ENCODE peak calls at places on chromosome 21, in five cellular contexts. One of them, this sample, is unnamed. For H3K27me3, the result is how much of the 10 kb centered on the place peaks cover.

GRCh38 chr21:15849161-15849560 is 119.4 kb downstream of the USP25 start:
- DNase-seq in PC-3: no peak
- DNase-seq in neural progenitor cell: no peak
- DNase-seq in SK-N-SH: no peak
- DNase-seq in MM.1S: no peak
- DNase-seq in this sample: no peak

GRCh38 chr21:33067045-33067444 is 2.9 kb upstream of the OLIG1 start:
- DNase-seq in PC-3: no peak
- DNase-seq in neural progenitor cell: no peak
- DNase-seq in SK-N-SH: no peak
- DNase-seq in MM.1S: no peak
- DNase-seq in this sample: no peak

GRCh38 chr21:27570306-27570868 is 603.5 kb upstream of the ADAMTS5 start:
- DNase-seq in PC-3: peak
- DNase-seq in neural progenitor cell: no peak
- DNase-seq in SK-N-SH: no peak
- DNase-seq in MM.1S: no peak
- DNase-seq in this sample: peak

GRCh38 chr21:41601573-41602371 is 93.8 kb upstream of the TMPRSS2 start:
- DNase-seq in PC-3: peak
- DNase-seq in neural progenitor cell: no peak
- DNase-seq in SK-N-SH: no peak
- DNase-seq in MM.1S: no peak
- DNase-seq in this sample: peak

GRCh38 chr21:27251752-27252151 is 284.9 kb upstream of the ADAMTS5 start:
- DNase-seq in PC-3: no peak
- DNase-seq in neural progenitor cell: no peak
- DNase-seq in SK-N-SH: no peak
- DNase-seq in MM.1S: no peak
- DNase-seq in this sample: no peak

GRCh38 chr21:33984021-33984481 is 68.4 kb upstream of the ATP5PO start:
- DNase-seq in PC-3: no peak
- DNase-seq in neural progenitor cell: no peak
- DNase-seq in SK-N-SH: no peak
- DNase-seq in MM.1S: no peak
- DNase-seq in this sample: no peak

GRCh38 chr21:37871121-37871862 is 45.0 kb downstream of the KCNJ6 start:
- DNase-seq in PC-3: peak
- DNase-seq in neural progenitor cell: no peak
- DNase-seq in SK-N-SH: no peak
- DNase-seq in MM.1S: no peak
- DNase-seq in this sample: no peak

GRCh38 chr21:34791776-34792503 is 123.1 kb downstream of the CLIC6 start:
- DNase-seq in PC-3: no peak
- DNase-seq in neural progenitor cell: no peak
- DNase-seq in SK-N-SH: peak
- DNase-seq in MM.1S: no peak
- DNase-seq in this sample: no peak

DNA sequence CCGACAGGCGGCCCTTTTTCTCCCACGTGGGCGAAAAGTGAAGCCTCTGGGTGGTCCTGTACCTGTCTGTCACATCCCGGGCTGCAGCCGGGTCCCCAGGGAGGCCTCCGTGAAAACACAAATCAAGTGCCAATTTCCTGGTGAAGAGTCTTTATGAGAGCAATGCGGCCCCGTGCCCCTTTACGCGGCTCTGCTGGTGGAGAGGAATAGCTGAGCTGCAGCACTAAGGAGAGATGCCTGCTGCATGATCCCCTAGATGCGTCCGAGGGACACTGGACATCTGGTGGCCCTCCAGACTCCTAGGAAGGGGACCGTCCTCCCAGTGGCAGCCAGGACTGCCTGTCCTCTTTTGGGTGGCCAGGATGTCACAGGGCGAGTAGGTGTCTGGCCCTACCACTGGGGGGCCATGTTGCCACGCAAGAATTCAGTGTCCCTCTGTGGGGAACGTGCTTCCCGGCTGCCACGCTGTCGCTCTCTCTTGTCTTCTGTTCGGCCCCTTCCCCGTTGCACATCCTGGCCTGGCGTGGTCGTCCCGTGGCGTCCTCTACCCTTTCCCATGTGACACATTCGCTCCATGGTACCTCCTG is 38.7 kb downstream of the COL18A1 start:
- DNase-seq in PC-3: peak
- DNase-seq in neural progenitor cell: no peak
- DNase-seq in SK-N-SH: no peak
- DNase-seq in MM.1S: no peak
- DNase-seq in this sample: no peak
- TF ChIP-seq CTCF in PC-3: peak
- TF ChIP-seq CTCF in neural progenitor cell: no peak
- TF ChIP-seq CTCF in SK-N-SH: no peak
- TF ChIP-seq CTCF in MM.1S: peak
- TF ChIP-seq CTCF in this sample: no peak

GRCh38 chr21:25508364-25508763 is 98.9 kb downstream of the MRPL39 start:
- DNase-seq in PC-3: no peak
- DNase-seq in neural progenitor cell: no peak
- DNase-seq in SK-N-SH: peak
- DNase-seq in MM.1S: no peak
- DNase-seq in this sample: no peak

GRCh38 chr21:25509862-25510261 is 97.4 kb downstream of the MRPL39 start:
- DNase-seq in PC-3: no peak
- DNase-seq in neural progenitor cell: no peak
- DNase-seq in SK-N-SH: no peak
- DNase-seq in MM.1S: no peak
- DNase-seq in this sample: no peak

GRCh38 chr21:25506887-25507286 is 100.4 kb downstream of the MRPL39 start:
- DNase-seq in PC-3: peak
- DNase-seq in neural progenitor cell: no peak
- DNase-seq in SK-N-SH: no peak
- DNase-seq in MM.1S: no peak
- DNase-seq in this sample: no peak

GRCh38 chr21:25506268-25506667 is 101.0 kb downstream of the MRPL39 start:
- DNase-seq in PC-3: no peak
- DNase-seq in neural progenitor cell: no peak
- DNase-seq in SK-N-SH: no peak
- DNase-seq in MM.1S: no peak
- DNase-seq in this sample: no peak

GRCh38 chr21:25507522-25507921 is 99.8 kb downstream of the MRPL39 start:
- DNase-seq in PC-3: peak
- DNase-seq in neural progenitor cell: no peak
- DNase-seq in SK-N-SH: no peak
- DNase-seq in MM.1S: no peak
- DNase-seq in this sample: no peak
- TF ChIP-seq EZH2phosphoT487 in PC-3: no peak
- TF ChIP-seq EZH2phosphoT487 in neural progenitor cell: no peak
- TF ChIP-seq EZH2phosphoT487 in SK-N-SH: no peak
- TF ChIP-seq EZH2phosphoT487 in MM.1S: no peak
- TF ChIP-seq EZH2phosphoT487 in this sample: no peak

GRCh38 chr21:45388011-45388521 is 16.9 kb upstream of the COL18A1 start:
- DNase-seq in PC-3: no peak
- DNase-seq in neural progenitor cell: peak
- DNase-seq in SK-N-SH: no peak
- DNase-seq in MM.1S: no peak
- DNase-seq in this sample: no peak
- H3K27me3 ChIP-seq in PC-3: under half
- H3K27me3 ChIP-seq in neural progenitor cell: under half
- H3K27me3 ChIP-seq in SK-N-SH: under half
- H3K27me3 ChIP-seq in MM.1S: half or more
- H3K27me3 ChIP-seq in this sample: under half

DNA sequence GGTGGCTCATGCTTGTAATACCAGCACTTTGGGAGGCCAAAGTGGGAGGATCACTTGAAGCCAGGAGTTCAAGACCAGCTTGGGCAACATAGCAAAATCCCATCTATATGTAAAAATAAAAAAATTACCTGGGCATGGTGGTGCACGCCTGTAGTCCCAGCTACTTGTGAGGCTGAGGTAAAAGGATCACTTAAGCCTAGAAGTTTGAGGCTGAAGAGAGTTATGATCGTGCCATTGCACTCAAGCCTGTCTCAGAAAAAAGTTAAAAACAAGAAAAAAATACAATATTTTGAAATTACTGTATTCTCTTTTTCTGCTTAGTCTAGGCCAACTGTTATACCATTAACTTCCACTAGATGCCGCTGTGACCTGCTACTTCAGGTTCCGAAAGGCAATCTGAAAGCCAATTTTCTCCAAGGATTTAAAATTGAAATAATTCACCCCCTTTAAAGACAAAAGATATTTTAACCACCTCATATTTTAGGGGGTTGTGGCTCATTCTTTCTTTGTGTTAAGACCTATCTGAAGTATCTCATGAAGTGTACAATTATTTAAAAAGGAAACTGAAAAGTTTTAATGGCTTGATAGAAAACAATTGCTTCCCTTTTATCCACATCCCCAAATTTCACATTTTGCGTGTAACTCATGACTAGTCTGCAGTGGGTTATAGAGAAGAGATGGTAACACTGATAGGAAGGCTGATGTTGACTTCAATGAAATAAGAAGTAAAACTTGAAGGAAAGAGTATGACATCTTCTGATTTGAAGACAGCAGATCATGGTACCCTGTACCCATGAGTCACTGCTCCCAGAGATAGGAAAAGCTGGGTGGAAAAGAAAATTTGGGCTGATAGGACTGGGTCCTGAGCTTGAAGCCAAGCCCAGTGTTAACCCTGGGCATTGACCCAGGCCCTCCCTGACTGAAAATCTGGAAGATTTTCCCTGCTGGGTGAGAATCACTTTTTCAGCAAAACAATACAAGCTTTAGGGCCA is 24.4 kb upstream of the CLDN14 start:
- DNase-seq in PC-3: peak
- DNase-seq in neural progenitor cell: peak
- DNase-seq in SK-N-SH: peak
- DNase-seq in MM.1S: peak
- DNase-seq in this sample: peak
- TF ChIP-seq CTCF in PC-3: peak
- TF ChIP-seq CTCF in neural progenitor cell: peak
- TF ChIP-seq CTCF in SK-N-SH: peak
- TF ChIP-seq CTCF in MM.1S: peak
- TF ChIP-seq CTCF in this sample: peak

This sample was measured in hepatocyte.